ENCODE peak calls at places on chromosomes 11 and 22, in four cellular contexts. One of them, this sample, is unnamed.

GRCh38 chr11:78187366-78188011 is 937 bp downstream of the KCTD21 start:
- DNase-seq in K562: no peak
- DNase-seq in A549: no peak
- DNase-seq in GM12878: no peak
- DNase-seq in this sample: no peak

GRCh38 chr11:1177771-1178090 is 20.0 kb downstream of the MUC5AC start:
- DNase-seq in A549: no peak
- DNase-seq in K562: no peak
- DNase-seq in GM12878: no peak
- DNase-seq in this sample: no peak

GRCh38 chr11:131912127-131912526 is 541.7 kb downstream of the NTM start:
- DNase-seq in K562: no peak
- DNase-seq in A549: no peak
- DNase-seq in GM12878: no peak
- DNase-seq in this sample: no peak

GRCh38 chr22:24008381-24009226 is 2.5 kb upstream of the CABIN1 start:
- DNase-seq in A549: no peak
- DNase-seq in K562: no peak
- DNase-seq in GM12878: no peak
- DNase-seq in this sample: no peak

GRCh38 chr11:69381681-69382130 is 87.8 kb downstream of the MYEOV start:
- DNase-seq in K562: peak
- DNase-seq in A549: no peak
- DNase-seq in GM12878: no peak
- DNase-seq in this sample: no peak

GRCh38 chr22:45672564-45673481 is 1.2 kb downstream of the ATXN10 start:
- DNase-seq in K562: no peak
- DNase-seq in A549: no peak
- DNase-seq in GM12878: no peak
- DNase-seq in this sample: no peak

GRCh38 chr11:16876053-16876752 is 137.8 kb downstream of the C11orf58 start:
- DNase-seq in K562: no peak
- DNase-seq in GM12878: no peak
- DNase-seq in A549: no peak
- DNase-seq in this sample: no peak

GRCh38 chr11:12863605-12864121 is 145.5 kb upstream of the RASSF10 start:
- DNase-seq in GM12878: no peak
- DNase-seq in K562: no peak
- DNase-seq in A549: no peak
- DNase-seq in this sample: no peak

GRCh38 chr11:28077524-28077923 is 30.4 kb downstream of the KIF18A start:
- DNase-seq in A549: no peak
- DNase-seq in GM12878: no peak
- DNase-seq in K562: no peak
- DNase-seq in this sample: no peak

GRCh38 chr11:134864968-134865305 is 452.9 kb upstream of the B3GAT1 start:
- DNase-seq in K562: no peak
- DNase-seq in A549: no peak
- DNase-seq in GM12878: no peak
- DNase-seq in this sample: no peak

GRCh38 chr11:112748713-112749481 is 212.3 kb upstream of the NCAM1 start:
- DNase-seq in K562: no peak
- DNase-seq in GM12878: no peak
- DNase-seq in A549: no peak
- DNase-seq in this sample: no peak

GRCh38 chr11:75492181-75492820 is 33.4 kb downstream of the GDPD5 start:
- DNase-seq in K562: peak
- DNase-seq in GM12878: no peak
- DNase-seq in A549: no peak
- DNase-seq in this sample: peak

GRCh38 chr11:46159694-46160093 is 38.4 kb upstream of the PHF21A start:
- DNase-seq in K562: no peak
- DNase-seq in A549: no peak
- DNase-seq in GM12878: no peak
- DNase-seq in this sample: no peak

GRCh38 chr11:58508814-58509213 is 909 bp upstream of the OR5B21 start:
- DNase-seq in A549: no peak
- DNase-seq in K562: no peak
- DNase-seq in GM12878: no peak
- DNase-seq in this sample: no peak

GRCh38 chr22:35601743-35602633 is 15.1 kb downstream of the MB start:
- DNase-seq in K562: no peak
- DNase-seq in A549: no peak
- DNase-seq in GM12878: no peak
- DNase-seq in this sample: peak

GRCh38 chr22:28822930-28823481 is 22.6 kb upstream of the XBP1 start:
- DNase-seq in GM12878: no peak
- DNase-seq in K562: no peak
- DNase-seq in A549: no peak
- DNase-seq in this sample: no peak

GRCh38 chr11:116928102-116928777 is 90.8 kb upstream of the APOA1 start:
- DNase-seq in GM12878: peak
- DNase-seq in K562: no peak
- DNase-seq in A549: no peak
- DNase-seq in this sample: no peak

GRCh38 chr11:61785837-61786402 is 6.5 kb downstream of the TMEM258 start:
- DNase-seq in A549: no peak
- DNase-seq in K562: no peak
- DNase-seq in GM12878: no peak
- DNase-seq in this sample: no peak

GRCh38 chr11:11085580-11085979 is 227.7 kb upstream of the ZBED5 start:
- DNase-seq in GM12878: no peak
- DNase-seq in K562: no peak
- DNase-seq in A549: no peak
- DNase-seq in this sample: no peak

GRCh38 chr11:131674051-131674755 is 303.8 kb downstream of the NTM start:
- DNase-seq in K562: peak
- DNase-seq in A549: peak
- DNase-seq in GM12878: no peak
- DNase-seq in this sample: peak

GRCh38 chr11:117887431-117888139 is 11.1 kb upstream of the FXYD6 start:
- DNase-seq in GM12878: no peak
- DNase-seq in A549: no peak
- DNase-seq in K562: no peak
- DNase-seq in this sample: no peak

GRCh38 chr11:35321532-35322320 is 97.6 kb downstream of the SLC1A2 start:
- DNase-seq in A549: no peak
- DNase-seq in GM12878: no peak
- DNase-seq in K562: no peak
- DNase-seq in this sample: peak

GRCh38 chr11:44971185-44971584 is 20.5 kb upstream of the TP53I11 start:
- DNase-seq in K562: peak
- DNase-seq in A549: no peak
- DNase-seq in GM12878: no peak
- DNase-seq in this sample: no peak

GRCh38 chr11:75200531-75200930 is 40.0 kb upstream of the TPBGL start:
- DNase-seq in GM12878: no peak
- DNase-seq in K562: no peak
- DNase-seq in A549: no peak
- DNase-seq in this sample: no peak

GRCh38 chr11:2734181-2735052 is 34.6 kb upstream of the KCNQ1OT1 start:
- DNase-seq in A549: no peak
- DNase-seq in GM12878: no peak
- DNase-seq in K562: no peak
- DNase-seq in this sample: peak

GRCh38 chr11:64094463-64095223 is 58.9 kb downstream of the FLRT1 start:
- DNase-seq in A549: peak
- DNase-seq in GM12878: no peak
- DNase-seq in K562: peak
- DNase-seq in this sample: peak

GRCh38 chr11:13207665-13208594 is 69.7 kb upstream of the BMAL1 start:
- DNase-seq in K562: peak
- DNase-seq in GM12878: no peak
- DNase-seq in A549: no peak
- DNase-seq in this sample: peak

GRCh38 chr11:105673089-105673488 is 63.2 kb downstream of the GRIA4 start:
- DNase-seq in A549: no peak
- DNase-seq in K562: peak
- DNase-seq in GM12878: no peak
- DNase-seq in this sample: peak

GRCh38 chr11:61067782-61068181 is 34.5 kb upstream of the CD5 start:
- DNase-seq in K562: no peak
- DNase-seq in A549: no peak
- DNase-seq in GM12878: no peak
- DNase-seq in this sample: no peak

GRCh38 chr11:74809820-74810219 is 61.2 kb downstream of the RNF169 start:
- DNase-seq in K562: no peak
- DNase-seq in A549: no peak
- DNase-seq in GM12878: no peak
- DNase-seq in this sample: no peak

GRCh38 chr22:37270928-37271650 is 11.2 kb upstream of the CYTH4 start:
- DNase-seq in K562: no peak
- DNase-seq in A549: no peak
- DNase-seq in GM12878: no peak
- DNase-seq in this sample: peak

GRCh38 chr11:116527180-116527991 is 245.4 kb downstream of the BUD13 start:
- DNase-seq in A549: no peak
- DNase-seq in K562: no peak
- DNase-seq in GM12878: no peak
- DNase-seq in this sample: no peak

GRCh38 chr11:65182258-65183170 is 786 bp downstream of the CAPN1 start:
- DNase-seq in GM12878: no peak
- DNase-seq in A549: no peak
- DNase-seq in K562: peak
- DNase-seq in this sample: no peak

GRCh38 chr22:28002181-28002700 is 83.2 kb upstream of the PITPNB start:
- DNase-seq in K562: no peak
- DNase-seq in A549: no peak
- DNase-seq in GM12878: no peak
- DNase-seq in this sample: no peak

GRCh38 chr11:45811571-45812290 is 6.8 kb downstream of the SLC35C1 start:
- DNase-seq in K562: no peak
- DNase-seq in GM12878: no peak
- DNase-seq in A549: no peak
- DNase-seq in this sample: no peak

DNA sequence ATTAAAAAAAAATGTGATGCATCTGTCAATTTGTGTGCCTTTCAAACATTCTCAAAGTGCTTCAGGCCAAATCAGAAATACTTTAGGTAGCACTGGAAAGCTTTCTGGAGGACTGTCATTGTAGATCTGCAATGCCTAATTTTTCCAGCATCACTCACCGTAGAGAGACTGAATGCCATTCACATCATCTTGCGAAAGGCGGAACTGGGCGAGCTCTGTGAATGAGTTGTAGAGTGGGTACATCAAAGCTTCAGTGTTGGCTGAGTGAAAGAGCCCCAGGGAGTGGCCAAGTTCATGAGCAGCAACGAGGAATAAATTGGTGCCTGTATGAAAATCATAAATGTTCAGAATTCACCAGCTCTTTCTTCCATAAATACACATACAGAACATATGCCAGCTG is 4.0 kb downstream of the MMP10 start:
- DNase-seq in A549: no peak
- DNase-seq in GM12878: no peak
- DNase-seq in K562: no peak
- DNase-seq in this sample: no peak
- TF ChIP-seq ELK1 in A549: no peak
- TF ChIP-seq ELK1 in GM12878: no peak
- TF ChIP-seq ELK1 in K562: no peak
- TF ChIP-seq ELK1 in this sample: no peak

DNA sequence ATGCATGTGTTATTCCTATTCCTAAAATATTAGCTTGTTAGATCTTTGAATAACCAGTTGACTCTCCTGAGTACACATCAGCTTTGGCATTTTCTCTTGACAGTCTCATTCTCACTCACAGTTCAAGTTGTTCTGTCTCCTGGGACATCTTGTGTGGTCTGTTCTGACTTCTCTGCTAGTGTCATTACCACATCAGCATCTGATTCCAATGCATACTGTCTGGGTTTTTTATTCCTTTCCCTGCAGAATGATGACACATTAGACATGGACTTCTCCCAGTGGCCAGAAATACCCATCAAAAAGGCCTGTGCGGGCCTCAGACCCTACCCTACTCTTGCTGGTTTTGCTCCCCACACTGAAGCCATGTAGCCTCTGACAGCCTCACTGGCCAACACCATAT is 2.7 kb downstream of the ZNF74 start:
- DNase-seq in K562: peak
- DNase-seq in A549: no peak
- DNase-seq in GM12878: peak
- DNase-seq in this sample: peak
- TF ChIP-seq RAD21 in K562: no peak
- TF ChIP-seq RAD21 in A549: no peak
- TF ChIP-seq RAD21 in GM12878: no peak
- TF ChIP-seq RAD21 in this sample: no peak

DNA sequence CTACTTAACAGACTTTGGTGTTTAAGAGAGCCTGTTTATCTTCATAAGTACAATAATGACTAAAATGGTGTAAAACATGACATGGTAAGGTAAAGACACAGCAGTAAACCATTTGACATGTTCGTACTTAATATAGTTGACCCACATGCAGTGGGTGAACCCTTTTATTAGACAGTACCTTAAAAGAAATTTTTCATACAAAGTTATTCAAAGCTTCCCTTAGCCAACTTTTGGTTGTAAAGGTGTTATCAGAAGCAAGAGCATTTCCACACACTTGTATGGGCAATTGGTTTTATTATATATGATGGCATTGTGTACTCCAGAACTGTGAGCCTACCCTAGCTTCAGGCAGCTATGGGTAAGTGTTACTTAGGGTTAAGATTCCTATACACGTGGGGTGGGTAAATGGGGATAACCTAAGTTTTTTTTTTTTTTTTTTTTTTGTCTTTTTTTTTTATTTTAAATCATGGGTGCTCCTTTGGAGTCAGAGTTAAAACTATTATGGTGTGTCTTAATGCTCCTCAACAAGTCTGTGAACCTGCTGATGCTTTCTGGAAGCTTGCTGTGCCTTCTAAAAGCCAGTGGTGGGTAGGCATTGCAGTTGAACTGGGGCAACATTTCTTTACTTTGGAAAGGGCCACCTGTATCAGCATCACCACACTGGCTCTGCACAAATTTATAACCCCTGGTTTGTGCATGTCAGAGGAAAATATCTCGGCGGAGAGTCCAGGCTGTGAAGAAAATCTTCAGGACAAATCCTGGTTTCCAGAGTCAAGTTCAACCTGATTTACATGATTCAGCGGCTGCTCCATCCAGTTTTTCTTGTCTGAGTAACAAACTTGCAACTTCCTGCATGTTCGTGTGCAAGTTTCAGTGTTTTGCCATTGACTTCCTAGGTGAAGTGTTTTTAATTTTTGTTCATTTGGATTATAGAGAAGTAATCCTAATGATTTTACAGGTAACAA is 3.3 kb downstream of the PCF11 start:
- DNase-seq in K562: no peak
- DNase-seq in GM12878: no peak
- DNase-seq in A549: no peak
- DNase-seq in this sample: peak
- TF ChIP-seq ELK1 in K562: no peak
- TF ChIP-seq ELK1 in GM12878: no peak
- TF ChIP-seq ELK1 in A549: no peak
- TF ChIP-seq ELK1 in this sample: no peak

DNA sequence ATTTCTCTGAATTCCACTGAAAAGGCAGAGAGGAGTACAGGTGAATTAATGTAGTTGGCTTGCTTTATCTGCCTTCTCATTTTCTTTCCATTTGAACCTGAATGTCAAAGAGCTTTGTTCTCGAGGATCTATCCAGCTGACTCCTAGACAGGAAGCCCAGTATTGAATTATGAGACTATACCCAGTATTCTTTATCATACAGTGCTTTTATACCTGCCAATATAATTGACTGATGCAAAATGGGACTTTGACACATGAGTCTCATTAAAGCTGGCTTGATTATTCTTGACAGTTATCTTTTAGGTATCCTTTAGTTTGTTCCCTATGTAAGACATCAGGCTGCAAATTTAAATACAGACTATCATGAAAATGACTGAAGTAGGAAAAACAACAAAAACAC is 117.3 kb downstream of the ENTHD1 start:
- DNase-seq in GM12878: no peak
- DNase-seq in A549: no peak
- DNase-seq in K562: no peak
- DNase-seq in this sample: no peak
- TF ChIP-seq RAD21 in GM12878: no peak
- TF ChIP-seq RAD21 in A549: no peak
- TF ChIP-seq RAD21 in K562: no peak
- TF ChIP-seq RAD21 in this sample: no peak

This sample was measured in IMR-90.